ENCODE peak calls at places on chromosomes 13 and 19, in eight cellular contexts. Z is WERI-Rb-1; Q is GM23338; S is PC-9; U is mesendoderm; B is breast epithelium; K is substantia nigra; N is naive thymus-derived CD4-positive, alpha-beta T cell. M is an unnamed sample.

GRCh38 chr19:16452321-16452720 is 19.4 kb downstream of the EPS15L1 start:
- DNase-seq in B (no peak), U (peak), N (no peak), Z (no peak), S (peak), K (no peak), Q (peak), M (no peak)

GRCh38 chr13:110306960-110307696 is at the start of the genes COL4A1 and COL4A2:
- DNase-seq in Q (peak), Z (peak), N (no peak), K (no peak), B (peak), S (no peak), U (peak), M (no peak)

GRCh38 chr19:368624-369020 is 24.0 kb upstream of the MIER2 start:
- DNase-seq in B (no peak), N (no peak), Q (no peak), S (no peak), U (no peak), Z (no peak), K (no peak), M (no peak)

GRCh38 chr13:113356594-113356993 is 7.3 kb downstream of the GRTP1 start:
- DNase-seq in Z (no peak), N (no peak), K (no peak), U (no peak), Q (no peak), S (no peak), B (no peak), M (no peak)

GRCh38 chr13:25971499-25972145 is 80.2 kb downstream of the SHISA2 start:
- DNase-seq in B (no peak), S (no peak), U (no peak), K (peak), N (peak), Z (no peak), Q (peak), M (peak)

GRCh38 chr19:52896431-52897148 is 845 bp downstream of the ZNF320 start:
- DNase-seq in Q (peak), N (no peak), Z (peak), B (no peak), U (peak), K (no peak), S (peak), M (no peak)

GRCh38 chr19:53076984-53077383 is 26.2 kb downstream of the ZNF160 start:
- DNase-seq in N (no peak), Z (peak), U (peak), K (peak), S (no peak), Q (peak), B (no peak), M (no peak)

GRCh38 chr19:2723747-2724146 is 2.6 kb upstream of the DIRAS1 start:
- DNase-seq in S (no peak), Q (no peak), N (no peak), U (no peak), Z (no peak), B (no peak), K (no peak), M (no peak)

GRCh38 chr13:79741006-79741405 is 260.1 kb downstream of the NDFIP2 start:
- DNase-seq in K (no peak), Z (no peak), U (peak), B (no peak), S (no peak), Q (no peak), N (no peak), M (no peak)

GRCh38 chr19:56751078-56751489 is 79.5 kb upstream of the ZNF835 start:
- DNase-seq in S (no peak), K (peak), Z (no peak), N (no peak), B (no peak), U (peak), Q (no peak), M (no peak)

GRCh38 chr13:32734511-32734910 is 148.3 kb downstream of the PDS5B start:
- DNase-seq in Q (no peak), N (no peak), Z (no peak), U (no peak), S (no peak), B (no peak), K (no peak), M (no peak)

GRCh38 chr13:31742102-31742695 is 2.9 kb downstream of the RXFP2 start:
- DNase-seq in Z (peak), N (peak), K (peak), B (peak), Q (peak), S (no peak), U (peak), M (peak)

GRCh38 chr13:29902632-29903305 is 52.4 kb upstream of the UBL3 start:
- DNase-seq in Q (no peak), K (no peak), B (no peak), N (no peak), S (no peak), Z (no peak), U (no peak), M (no peak)

GRCh38 chr13:41456768-41457588 is at the start of gene RGCC:
- DNase-seq in S (peak), Q (peak), Z (peak), B (no peak), U (peak), K (peak), N (peak), M (peak)

DNA sequence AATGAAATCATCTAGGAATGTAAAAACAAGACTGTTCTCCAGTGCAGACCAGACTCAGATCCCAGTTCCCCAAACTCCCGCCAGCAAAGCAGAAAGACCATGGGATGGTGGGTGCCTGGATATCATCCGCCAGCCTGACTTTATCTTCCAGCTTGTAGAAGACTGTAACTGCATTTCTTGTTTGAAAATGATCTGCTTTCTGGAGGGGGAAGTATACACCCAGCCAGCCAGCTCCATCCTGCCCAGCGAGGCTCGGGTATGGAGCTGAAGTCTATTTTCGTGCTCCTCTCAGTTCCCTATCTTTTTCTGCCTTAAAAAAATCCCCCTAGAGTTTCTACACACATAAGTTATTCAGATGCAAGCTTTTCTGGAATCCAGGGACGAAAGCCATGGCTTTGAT is 31.0 kb downstream of the CEBPG start:
- DNase-seq in S (no peak), N (no peak), U (no peak), K (no peak), Q (no peak), B (peak), Z (no peak), M (no peak)
- H3K27ac ChIP-seq in S (no peak), N (no peak), U (no peak), K (peak), Q (no peak), B (peak), Z (no peak), M (no peak)

GRCh38 chr19:18384775-18385174 is 1.2 kb upstream of the GDF15 start:
- DNase-seq in Z (no peak), U (no peak), Q (no peak), K (no peak), N (no peak), S (peak), B (no peak), M (no peak)
- H3K27ac ChIP-seq in Z (no peak), U (no peak), Q (no peak), K (no peak), N (no peak), S (no peak), B (no peak), M (no peak)

DNA sequence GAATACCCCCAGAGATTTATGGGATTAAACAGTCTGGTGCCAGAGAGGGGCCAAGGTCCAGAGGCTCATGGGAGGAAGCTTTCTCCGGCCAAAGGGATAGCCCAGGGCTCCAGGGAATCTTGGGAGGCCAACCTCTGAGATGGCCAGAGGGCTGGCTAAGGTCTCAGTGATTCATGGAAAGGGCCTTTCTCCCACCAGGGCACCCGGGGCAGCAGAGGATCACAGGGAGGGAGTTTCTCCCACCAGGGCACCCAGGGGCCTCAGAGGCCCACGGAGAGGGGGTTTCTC is 15.0 kb downstream of the BCAT2 start:
- DNase-seq in Q (no peak), B (no peak), N (no peak), K (no peak), Z (peak), S (no peak), U (no peak), M (no peak)
- H3K27ac ChIP-seq in Q (no peak), B (peak), N (peak), K (peak), Z (peak), S (peak), U (no peak), M (peak)

DNA sequence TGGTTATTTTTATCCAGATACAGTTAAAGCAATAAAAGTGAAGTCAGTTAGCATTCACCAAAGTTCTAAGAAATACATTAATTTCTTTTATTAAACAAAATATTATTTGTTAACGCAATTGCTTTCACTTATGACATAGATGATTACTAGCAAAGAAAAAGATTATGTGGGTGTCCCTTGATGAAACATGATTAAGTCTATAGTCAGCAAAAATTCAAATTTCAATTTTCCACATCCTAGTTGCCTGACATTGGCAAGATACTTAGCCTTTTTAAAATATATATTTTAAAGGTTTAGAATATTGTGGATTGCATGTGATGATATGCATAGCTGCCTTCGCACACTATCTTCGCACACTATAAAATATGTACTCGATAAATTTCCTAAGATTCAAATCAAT is 1780.5 kb upstream of the MIR17HG start:
- DNase-seq in N (no peak), S (no peak), B (no peak), Z (no peak), Q (no peak), K (no peak), U (no peak), M (no peak)
- H3K27ac ChIP-seq in N (no peak), S (no peak), B (no peak), Z (no peak), Q (no peak), K (no peak), U (no peak), M (no peak)

DNA sequence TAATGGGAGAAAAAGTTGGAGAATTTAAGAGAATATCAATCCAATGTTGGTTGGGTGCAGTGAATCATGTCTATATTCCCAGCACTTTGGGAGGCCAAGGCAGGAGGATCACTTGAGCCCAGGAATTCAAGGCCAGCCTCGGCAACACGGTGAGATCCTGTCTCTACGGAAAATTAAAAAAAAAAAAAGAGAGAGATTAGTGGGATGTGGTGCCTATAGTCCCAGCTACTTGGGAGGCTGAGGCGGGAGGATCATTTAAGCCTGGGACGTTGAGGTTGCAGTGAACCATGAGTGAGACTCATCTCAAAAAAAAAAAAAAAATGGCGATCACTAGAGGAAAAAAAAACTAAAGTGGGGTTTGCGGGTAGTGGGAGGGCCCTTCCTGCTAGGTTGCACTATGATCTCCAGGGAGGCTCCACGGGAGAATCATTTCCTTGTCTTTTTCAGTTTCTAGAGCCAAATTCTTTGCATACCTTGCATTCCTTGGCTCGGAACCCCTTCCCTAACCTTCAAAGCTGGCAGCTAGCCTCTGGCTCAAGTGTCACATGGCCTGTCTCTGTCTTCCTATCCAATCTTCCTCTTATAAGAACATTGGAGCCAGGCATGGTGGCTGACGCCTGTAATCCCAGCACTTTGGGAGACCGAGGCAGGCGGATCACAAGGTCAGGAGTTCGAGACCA is 5.8 kb upstream of the ERCC2 start:
- DNase-seq in K (no peak), U (peak), B (no peak), S (peak), Q (peak), N (no peak), Z (no peak), M (no peak)
- H3K27ac ChIP-seq in K (no peak), U (no peak), B (no peak), S (peak), Q (peak), N (no peak), Z (no peak), M (no peak)

GRCh38 chr13:94411747-94412146 is 67.7 kb downstream of the DCT start:
- DNase-seq in N (no peak), Q (no peak), U (no peak), Z (no peak), B (no peak), S (no peak), K (no peak), M (no peak)

GRCh38 chr13:94412870-94413269 is 66.6 kb downstream of the DCT start:
- DNase-seq in K (no peak), Z (no peak), Q (no peak), B (no peak), N (no peak), U (no peak), S (no peak), M (no peak)

GRCh38 chr13:94414141-94414540 is 65.3 kb downstream of the DCT start:
- DNase-seq in Q (no peak), K (no peak), Z (no peak), U (no peak), S (no peak), B (no peak), N (no peak), M (no peak)

GRCh38 chr13:94415484-94415883 is 64.0 kb downstream of the DCT start:
- DNase-seq in U (peak), Q (no peak), S (no peak), Z (peak), B (no peak), K (no peak), N (no peak), M (no peak)

GRCh38 chr13:94413545-94413944 is 65.9 kb downstream of the DCT start:
- DNase-seq in S (no peak), K (no peak), U (no peak), B (no peak), N (no peak), Z (no peak), Q (no peak), M (no peak)
- H3K27ac ChIP-seq in S (no peak), K (no peak), U (no peak), B (no peak), N (no peak), Z (peak), Q (no peak), M (no peak)

M was measured in CD4-positive, alpha-beta memory T cell.